ENCODE peak calls at places on chromosomes 2 and 18, in six cellular contexts. G is AG04449, T is mammary epithelial cell, S is HFFc6, I is WTC11, C is AG10803. X is an unnamed sample.

GRCh38 chr2:238954841-238955521 is 107.1 kb downstream of the TWIST2 start:
- DNase-seq in G (no peak), T (no peak), S (no peak), I (no peak), C (peak; percentile 69), X (no peak)

GRCh38 chr2:51301376-51301775 is 269.4 kb upstream of the NRXN1 start:
- DNase-seq in G (no peak), T (no peak), S (no peak), I (no peak), C (no peak), X (no peak)

GRCh38 chr2:11122380-11122779 is 32.9 kb upstream of the SLC66A3 start:
- DNase-seq in G (no peak), T (peak; percentile 50), S (no peak), I (no peak), C (no peak), X (no peak)

GRCh38 chr18:4468515-4468914 is 13.4 kb upstream of the DLGAP1 start:
- DNase-seq in G (no peak), T (no peak), S (no peak), I (no peak), C (no peak), X (no peak)

GRCh38 chr18:76412818-76413565 is 82.0 kb downstream of the ZNF516 start:
- DNase-seq in G (no peak), T (no peak), S (peak; percentile 68), I (no peak), C (peak; percentile 73), X (peak; percentile 3)

GRCh38 chr2:160228141-160228963 is 28.3 kb upstream of the ITGB6 start:
- DNase-seq in G (no peak), T (peak; percentile 91), S (peak; percentile 82), I (no peak), C (peak; percentile 72), X (no peak)

GRCh38 chr18:32769242-32770180 is 3.3 kb downstream of the KLHL14 start:
- DNase-seq in G (no peak), T (no peak), S (no peak), I (peak; percentile 59), C (no peak), X (no peak)

GRCh38 chr18:12422936-12423335 is 15.2 kb downstream of the PRELID3A start:
- DNase-seq in G (no peak), T (no peak), S (no peak), I (peak; percentile 36), C (no peak), X (no peak)

GRCh38 chr2:234747833-234748559 is 203.8 kb upstream of the SH3BP4 start:
- DNase-seq in G (no peak), T (no peak), S (no peak), I (no peak), C (no peak), X (no peak)

GRCh38 chr18:74153377-74153776 is 5.1 kb downstream of the TIMM21 start:
- DNase-seq in G (no peak), T (no peak), S (no peak), I (no peak), C (no peak), X (no peak)

GRCh38 chr2:226845717-226846116 is 9.9 kb downstream of the RHBDD1 start:
- DNase-seq in G (no peak), T (no peak), S (no peak), I (no peak), C (no peak), X (no peak)

GRCh38 chr2:226850024-226850423 is 14.2 kb downstream of the RHBDD1 start:
- DNase-seq in G (no peak), T (no peak), S (no peak), I (no peak), C (no peak), X (no peak)

GRCh38 chr2:226847090-226847489 is 11.2 kb downstream of the RHBDD1 start:
- DNase-seq in G (no peak), T (no peak), S (no peak), I (no peak), C (no peak), X (no peak)

GRCh38 chr2:226847511-226847910 is 11.7 kb downstream of the RHBDD1 start:
- DNase-seq in G (no peak), T (no peak), S (no peak), I (no peak), C (no peak), X (no peak)

GRCh38 chr2:226849349-226849748 is 13.5 kb downstream of the RHBDD1 start:
- DNase-seq in G (no peak), T (no peak), S (no peak), I (peak; percentile 17), C (no peak), X (no peak)
- TF ChIP-seq CTCF in G (no peak), T (no peak), S (no peak), I (no peak), C (no peak), X (no peak)

GRCh38 chr18:79533146-79533545 is 137.4 kb downstream of the NFATC1 start:
- DNase-seq in G (no peak), T (no peak), S (no peak), I (peak; percentile 5), C (no peak), X (no peak)
- TF ChIP-seq CTCF in G (no peak), T (no peak), S (no peak), I (no peak), C (no peak), X (no peak)

GRCh38 chr2:126643972-126644371 is 12.0 kb upstream of the GYPC start:
- DNase-seq in G (no peak), T (no peak), S (no peak), I (no peak), C (no peak), X (no peak)

GRCh38 chr2:126639276-126639675 is 16.7 kb upstream of the GYPC start:
- DNase-seq in G (no peak), T (no peak), S (no peak), I (no peak), C (no peak), X (peak; percentile 61)

GRCh38 chr2:126643431-126643830 is 12.5 kb upstream of the GYPC start:
- DNase-seq in G (no peak), T (no peak), S (no peak), I (peak; percentile 23), C (no peak), X (peak; percentile 50)

GRCh38 chr2:126644630-126645191 is 11.2 kb upstream of the GYPC start:
- DNase-seq in G (no peak), T (no peak), S (no peak), I (no peak), C (no peak), X (no peak)

GRCh38 chr2:126642031-126642430 is 13.9 kb upstream of the GYPC start:
- DNase-seq in G (no peak), T (no peak), S (no peak), I (no peak), C (no peak), X (peak; percentile 43)
- TF ChIP-seq CTCF in G (no peak), T (no peak), S (no peak), I (no peak), C (no peak), X (no peak)

DNA sequence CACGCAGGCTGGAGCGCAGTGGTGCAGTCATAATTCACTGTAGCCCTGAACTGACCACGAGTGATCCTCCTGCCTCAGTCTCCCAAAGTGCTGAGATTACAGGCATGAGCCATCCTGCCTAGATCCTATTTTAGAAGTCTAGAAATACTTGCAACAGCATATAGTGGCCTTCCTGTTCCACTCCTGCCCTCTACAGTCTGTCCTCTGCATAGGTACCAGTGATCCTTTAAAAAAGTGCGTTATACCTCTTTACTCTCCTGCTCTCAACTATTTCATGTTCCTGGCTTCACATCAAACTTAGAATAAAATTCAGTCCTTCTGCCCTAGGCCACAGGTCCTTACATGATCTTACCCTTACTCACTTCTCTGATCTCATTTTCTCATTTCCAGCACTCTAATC is 6.0 kb downstream of the COMMD1 start:
- DNase-seq in G (no peak), T (peak; percentile 8), S (no peak), I (no peak), C (no peak), X (no peak)
- TF ChIP-seq CTCF in G (no peak), T (peak; percentile 46), S (no peak), I (peak; percentile 25), C (peak; percentile 20), X (peak; percentile 52)

GRCh38 chr2:9763356-9764152 is 79.7 kb upstream of the TAF1B start:
- DNase-seq in G (no peak), T (no peak), S (no peak), I (no peak), C (peak; percentile 17), X (no peak)

GRCh38 chr2:9764153-9764778 is 79.0 kb upstream of the TAF1B start:
- DNase-seq in G (no peak), T (no peak), S (no peak), I (no peak), C (no peak), X (no peak)

GRCh38 chr2:9768388-9768787 is 74.9 kb upstream of the TAF1B start:
- DNase-seq in G (no peak), T (no peak), S (no peak), I (peak; percentile 78), C (no peak), X (no peak)

GRCh38 chr2:9767656-9768281 is 75.5 kb upstream of the TAF1B start:
- DNase-seq in G (no peak), T (no peak), S (no peak), I (no peak), C (no peak), X (no peak)

GRCh38 chr2:9765611-9766531 is 77.4 kb upstream of the TAF1B start:
- DNase-seq in G (no peak), T (peak; percentile 40), S (no peak), I (no peak), C (no peak), X (no peak)
- TF ChIP-seq CTCF in G (no peak), T (no peak), S (no peak), I (no peak), C (no peak), X (no peak)

DNA sequence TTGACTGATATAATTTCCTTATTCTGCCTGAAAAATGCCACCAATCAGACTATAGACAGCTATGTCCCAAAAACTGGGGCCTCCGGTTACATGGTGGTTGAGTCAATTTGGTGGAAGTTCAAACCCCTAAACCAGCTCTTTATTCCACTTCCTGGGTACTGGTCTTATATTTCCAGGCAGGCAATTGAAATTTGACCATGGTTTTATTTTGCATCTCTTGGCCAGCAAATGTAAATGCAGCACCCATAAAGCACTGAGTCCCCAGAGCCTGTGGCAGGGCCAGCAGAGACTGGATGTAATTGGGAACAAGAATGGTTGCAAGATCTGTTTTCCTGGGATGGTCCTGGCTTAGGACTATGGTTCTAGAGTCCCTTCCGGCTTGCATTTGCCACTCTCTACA is 108.2 kb upstream of the CDC42EP3 start:
- DNase-seq in G (no peak), T (no peak), S (no peak), I (no peak), C (no peak), X (no peak)
- TF ChIP-seq CTCF in G (no peak), T (no peak), S (no peak), I (no peak), C (no peak), X (no peak)

GRCh38 chr2:230505162-230505561 is 89.2 kb downstream of the SP100 start:
- DNase-seq in G (no peak), T (no peak), S (no peak), I (no peak), C (no peak), X (no peak)
- TF ChIP-seq CTCF in G (no peak), T (no peak), S (no peak), I (no peak), C (no peak), X (no peak)